ENCODE peak calls at places on chromosomes 1 and 21, in ten cellular contexts. G, B, K, E, W, M, J, T, S and Q are unnamed samples.
A peak's percentile ranks its signal among the peaks of the same experiment; 100 is the strongest.

GRCh38 chr1:32303997-32304622 is 12.2 kb downstream of the HDAC1 start:
- DNase-seq in G (no peak), B (no peak), K (no peak), E (no peak), J (no peak), W (no peak), M (no peak), S (peak; percentile 74), T (no peak), Q (no peak)

GRCh38 chr1:76065212-76065611 is 9.3 kb upstream of the ST6GALNAC3 start:
- DNase-seq in J (no peak), M (no peak), W (no peak), B (no peak), T (no peak), K (no peak), S (no peak), E (no peak), G (no peak), Q (no peak)

GRCh38 chr1:22953392-22954141 is 19.1 kb downstream of the LACTBL1 start:
- DNase-seq in S (no peak), T (no peak), W (no peak), B (no peak), K (no peak), G (no peak), J (no peak), E (no peak), M (peak; percentile 65), Q (no peak)

GRCh38 chr21:45737485-45738166 is 94.1 kb downstream of the PCBP3 start:
- DNase-seq in T (no peak), J (no peak), K (no peak), B (no peak), W (no peak), M (no peak), S (no peak), E (no peak), G (no peak), Q (no peak)

GRCh38 chr1:247111259-247111635 is 7.1 kb upstream of the ZNF669 start:
- DNase-seq in E (no peak), K (no peak), S (no peak), G (peak; percentile 39), M (no peak), B (no peak), W (no peak), J (no peak), T (no peak), Q (no peak)

GRCh38 chr1:198809247-198809646 is 170.4 kb downstream of the PTPRC start:
- DNase-seq in T (no peak), S (peak; percentile 64), E (peak; percentile 40), M (no peak), J (no peak), B (no peak), G (no peak), W (no peak), K (no peak), Q (no peak)

GRCh38 chr1:206752481-206752880 is 18.1 kb upstream of the IL19 start:
- DNase-seq in T (no peak), M (no peak), S (no peak), K (no peak), E (no peak), W (no peak), G (no peak), J (no peak), B (no peak), Q (no peak)

GRCh38 chr1:182699673-182700350 is 15.4 kb upstream of the RGS8 start:
- DNase-seq in W (peak; percentile 63), J (no peak), K (no peak), E (peak; percentile 3), G (peak; percentile 26), B (no peak), S (no peak), T (no peak), M (no peak), Q (no peak)

GRCh38 chr1:236851871-236852270 is 56.8 kb downstream of the MTR start:
- DNase-seq in B (no peak), E (no peak), S (peak; percentile 28), G (no peak), J (no peak), K (no peak), W (no peak), T (no peak), M (no peak), Q (no peak)

GRCh38 chr1:16161717-16162116 is 5.8 kb upstream of the EPHA2 start:
- DNase-seq in E (no peak), J (no peak), B (no peak), S (no peak), M (no peak), K (no peak), T (no peak), G (no peak), W (no peak), Q (no peak)

GRCh38 chr1:53047737-53048344 is 14.2 kb upstream of the PODN start:
- DNase-seq in G (no peak), W (no peak), E (peak; percentile 71), K (peak; percentile 52), B (no peak), M (no peak), T (no peak), J (no peak), S (peak; percentile 94), Q (no peak)

GRCh38 chr1:219066631-219067349 is 106.9 kb upstream of the LYPLAL1 start:
- DNase-seq in W (no peak), B (no peak), S (peak; percentile 59), K (no peak), G (no peak), M (no peak), E (peak; percentile 77), J (no peak), T (no peak), Q (no peak)

GRCh38 chr1:206992815-206993214 is 22.6 kb upstream of the FCAMR start:
- DNase-seq in W (no peak), G (no peak), E (no peak), J (no peak), B (peak; percentile 64), K (no peak), M (no peak), S (no peak), T (no peak), Q (no peak)

GRCh38 chr21:34596561-34597271 is 18.2 kb downstream of the RCAN1 start:
- DNase-seq in T (no peak), K (no peak), J (no peak), E (no peak), S (no peak), B (no peak), M (no peak), G (no peak), W (no peak), Q (no peak)
- H3K27ac ChIP-seq in T (peak overlapping the region; percentile 28), K (no peak overlapping the region), J (no peak overlapping the region), E (no peak overlapping the region), S (no peak overlapping the region), B (no peak overlapping the region), M (no peak overlapping the region), G (no peak overlapping the region), W (no peak overlapping the region), Q (no peak overlapping the region)

GRCh38 chr1:3196577-3197245 is 127.7 kb downstream of the PRDM16 start:
- DNase-seq in T (no peak), K (no peak), G (no peak), W (no peak), B (no peak), S (no peak), M (no peak), E (no peak), J (no peak), Q (no peak)

GRCh38 chr1:3197781-3198316 is 128.8 kb downstream of the PRDM16 start:
- DNase-seq in T (no peak), S (no peak), B (no peak), K (no peak), J (no peak), M (no peak), E (no peak), W (no peak), G (no peak), Q (no peak)

GRCh38 chr1:3195480-3195815 is 126.4 kb downstream of the PRDM16 start:
- DNase-seq in E (no peak), S (no peak), J (no peak), K (no peak), B (no peak), M (no peak), T (no peak), W (no peak), G (no peak), Q (no peak)

GRCh38 chr1:3194760-3195479 is 125.9 kb downstream of the PRDM16 start:
- DNase-seq in E (no peak), G (no peak), B (no peak), K (no peak), W (no peak), M (no peak), S (no peak), J (no peak), T (no peak), Q (no peak)

DNA sequence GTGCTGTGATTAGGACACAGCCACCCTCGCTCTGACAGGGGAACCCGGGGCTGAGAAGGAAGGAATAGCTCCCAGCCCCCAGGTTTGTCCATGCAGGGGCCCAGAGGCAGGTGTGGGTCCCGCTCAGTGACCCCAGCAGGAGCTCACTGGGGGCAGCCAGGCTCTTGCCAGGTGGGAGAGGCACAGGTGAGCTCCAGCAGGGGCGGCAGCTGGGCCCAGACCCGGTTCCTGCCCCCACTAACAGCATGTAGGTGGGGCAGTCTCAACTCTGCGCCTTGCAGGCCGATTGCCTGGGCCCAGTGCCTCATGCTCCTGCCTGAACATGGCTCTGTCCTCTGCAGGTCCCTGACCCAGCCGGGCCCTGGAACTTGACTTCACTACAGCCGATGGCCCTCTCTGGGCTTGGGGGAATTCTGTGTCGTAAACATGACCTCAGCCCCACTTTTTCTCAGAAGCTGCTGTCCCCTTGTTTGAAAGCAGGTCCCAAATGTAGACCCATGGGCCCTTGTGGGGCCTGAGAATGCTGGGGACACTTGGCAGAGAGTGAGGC is 127.0 kb downstream of the PRDM16 start:
- DNase-seq in T (no peak), B (no peak), K (no peak), S (no peak), M (no peak), J (no peak), E (no peak), W (no peak), G (no peak), Q (no peak)
- H3K27ac ChIP-seq in T (no peak overlapping the region), B (peak overlapping the region; percentile 43), K (no peak overlapping the region), S (no peak overlapping the region), M (no peak overlapping the region), J (no peak overlapping the region), E (peak overlapping the region; percentile 88), W (peak overlapping the region; percentile 32), G (peak overlapping the region; percentile 31), Q (no peak overlapping the region)

GRCh38 chr1:169915150-169915549 is 21.5 kb upstream of the SCYL3 start:
- DNase-seq in W (no peak), G (no peak), B (no peak), S (no peak), M (no peak), K (no peak), J (no peak), E (no peak), T (no peak), Q (no peak)
- H3K27ac ChIP-seq in W (no peak overlapping the region), G (no peak overlapping the region), B (no peak overlapping the region), S (no peak overlapping the region), M (no peak overlapping the region), K (no peak overlapping the region), J (no peak overlapping the region), E (no peak overlapping the region), T (no peak overlapping the region), Q (no peak overlapping the region)

DNA sequence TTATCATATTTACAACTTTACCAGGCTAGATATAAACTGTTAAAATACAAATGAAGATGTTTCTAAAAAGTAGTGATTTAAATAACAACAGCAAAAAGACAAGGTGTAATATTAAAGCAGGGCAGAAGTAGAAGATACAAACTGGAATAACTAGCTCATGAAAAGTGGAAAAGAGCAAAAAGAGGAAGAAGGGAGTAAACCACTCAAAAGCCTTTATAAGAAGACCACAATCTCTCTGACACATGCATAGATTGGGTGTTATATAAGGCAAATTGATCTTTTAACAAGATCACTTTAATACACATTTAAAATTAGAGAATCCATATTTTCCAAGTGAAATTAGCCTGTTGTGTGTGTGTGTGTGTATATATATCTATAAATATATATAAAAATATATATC is 5.0 kb downstream of the DENND1B start:
- DNase-seq in G (no peak), T (no peak), M (no peak), K (no peak), B (no peak), W (no peak), S (no peak), J (no peak), E (no peak), Q (no peak)
- H3K27ac ChIP-seq in G (no peak overlapping the region), T (no peak overlapping the region), M (no peak overlapping the region), K (no peak overlapping the region), B (no peak overlapping the region), W (no peak overlapping the region), S (no peak overlapping the region), J (no peak overlapping the region), E (no peak overlapping the region), Q (no peak overlapping the region)